ENCODE peak calls at places on chromosomes 5 and 9, in nine cellular contexts. E is adrenal gland, P is neural crest cell, Y is pancreas, R is AG04449, U is nephron progenitor cell, T is bronchial epithelial cell, C is fibroblast of mammary gland, H is endothelial cell. F is an unnamed sample.

GRCh38 chr5:113195197-113195715 is 218.7 kb downstream of the DCP2 start:
- DNase-seq in C (no peak), U (no peak), T (no peak), E (no peak), P (no peak), Y (no peak), H (no peak), R (no peak), F (no peak)

GRCh38 chr5:158326241-158326640 is 467.3 kb upstream of the CLINT1 start:
- DNase-seq in E (no peak), Y (no peak), H (no peak), R (no peak), T (no peak), P (no peak), C (no peak), U (peak; percentile 19), F (no peak)

GRCh38 chr9:70802206-70802605 is 319.2 kb downstream of the TRPM3 start:
- DNase-seq in P (no peak), C (peak; percentile 91), E (no peak), R (peak; percentile 37), Y (no peak), H (no peak), U (no peak), T (no peak), F (peak; percentile 56)

GRCh38 chr9:106179181-106179580 is 484.8 kb downstream of the TMEM38B start:
- DNase-seq in U (no peak), Y (no peak), T (no peak), P (no peak), E (no peak), H (no peak), R (no peak), C (no peak), F (no peak)

GRCh38 chr5:10788358-10788757 is 27.3 kb upstream of the DAP start:
- DNase-seq in R (no peak), E (peak; percentile 59), Y (no peak), C (peak; percentile 11), U (no peak), P (no peak), T (no peak), H (no peak), F (no peak)

GRCh38 chr9:113562653-113563381 is 99.3 kb downstream of the RGS3 start:
- DNase-seq in C (no peak), U (no peak), H (no peak), R (no peak), Y (no peak), E (no peak), P (no peak), T (no peak), F (no peak)

GRCh38 chr5:117095322-117095721 is 520.7 kb upstream of the SEMA6A start:
- DNase-seq in H (no peak), C (no peak), P (no peak), E (no peak), U (no peak), Y (no peak), R (no peak), T (no peak), F (no peak)

GRCh38 chr5:106172681-106173532 is 1497.8 kb downstream of the EFNA5 start:
- DNase-seq in U (no peak), T (peak; percentile 1), C (no peak), P (no peak), E (no peak), H (no peak), R (no peak), Y (no peak), F (peak; percentile 14)

GRCh38 chr9:70490478-70490877 is 76.0 kb upstream of the KLF9 start:
- DNase-seq in P (no peak), U (no peak), Y (no peak), T (peak; percentile 16), E (no peak), C (no peak), R (no peak), H (no peak), F (no peak)

GRCh38 chr9:94804917-94805544 is 78.5 kb downstream of the AOPEP start:
- DNase-seq in E (no peak), C (no peak), R (no peak), H (no peak), U (no peak), Y (no peak), T (peak; percentile 68), P (no peak), F (no peak)

GRCh38 chr5:174608631-174609097 is 115.7 kb upstream of the MSX2 start:
- DNase-seq in H (no peak), U (peak; percentile 34), P (no peak), Y (peak; percentile 65), C (no peak), E (peak; percentile 65), T (no peak), R (no peak), F (no peak)

GRCh38 chr5:168288349-168289245 is 2.8 kb upstream of the WWC1 start:
- DNase-seq in U (no peak), Y (peak; percentile 68), E (peak; percentile 10), P (no peak), H (no peak), T (peak; percentile 96), R (no peak), C (no peak), F (no peak)

GRCh38 chr5:131441184-131441583 is 177.3 kb downstream of the CDC42SE2 start:
- DNase-seq in Y (no peak), R (no peak), U (no peak), H (no peak), E (no peak), C (no peak), T (no peak), P (no peak), F (no peak)

GRCh38 chr9:132044176-132044880 is 35.3 kb downstream of the MED27 start:
- DNase-seq in Y (no peak), H (no peak), C (no peak), E (peak; percentile 16), R (no peak), P (no peak), T (no peak), U (no peak), F (no peak)

GRCh38 chr5:218457-219289 is 553 bp downstream of the SDHA start:
- DNase-seq in Y (peak; percentile 46), T (peak; percentile 28), C (no peak), P (peak; percentile 23), U (peak; percentile 54), R (no peak), E (peak; percentile 66), H (peak; percentile 41), F (peak; percentile 26)

GRCh38 chr5:149687789-149688188 is 42.3 kb upstream of the PPARGC1B start:
- DNase-seq in P (no peak), R (no peak), T (no peak), E (no peak), Y (no peak), C (no peak), H (no peak), U (no peak), F (no peak)

GRCh38 chr9:120389300-120389699 is 190.7 kb downstream of the CDK5RAP2 start:
- DNase-seq in P (no peak), E (no peak), T (no peak), R (no peak), C (no peak), U (no peak), H (no peak), Y (no peak), F (no peak)

GRCh38 chr9:125797857-125798399 is 50.8 kb downstream of the PBX3 start:
- DNase-seq in T (no peak), H (no peak), C (no peak), P (no peak), U (no peak), Y (no peak), R (no peak), E (no peak), F (no peak)

GRCh38 chr5:163408311-163408923 is 29.0 kb upstream of the CCNG1 start:
- DNase-seq in H (peak; percentile 61), C (peak; percentile 69), U (peak; percentile 73), R (no peak), P (peak; percentile 55), Y (peak; percentile 31), T (peak; percentile 50), E (peak; percentile 63), F (peak; percentile 65)

GRCh38 chr9:26786571-26786970 is 106.0 kb downstream of the CAAP1 start:
- DNase-seq in H (no peak), P (no peak), R (no peak), C (no peak), E (no peak), U (no peak), T (no peak), Y (no peak), F (no peak)

GRCh38 chr5:28737682-28738081 is 1699.3 kb upstream of the CDH9 start:
- DNase-seq in C (no peak), R (no peak), E (no peak), Y (no peak), T (no peak), H (no peak), U (no peak), P (no peak), F (no peak)

GRCh38 chr5:28729067-28729466 is 1690.7 kb upstream of the CDH9 start:
- DNase-seq in T (no peak), H (no peak), E (no peak), R (no peak), P (no peak), C (no peak), Y (no peak), U (no peak), F (no peak)

DNA sequence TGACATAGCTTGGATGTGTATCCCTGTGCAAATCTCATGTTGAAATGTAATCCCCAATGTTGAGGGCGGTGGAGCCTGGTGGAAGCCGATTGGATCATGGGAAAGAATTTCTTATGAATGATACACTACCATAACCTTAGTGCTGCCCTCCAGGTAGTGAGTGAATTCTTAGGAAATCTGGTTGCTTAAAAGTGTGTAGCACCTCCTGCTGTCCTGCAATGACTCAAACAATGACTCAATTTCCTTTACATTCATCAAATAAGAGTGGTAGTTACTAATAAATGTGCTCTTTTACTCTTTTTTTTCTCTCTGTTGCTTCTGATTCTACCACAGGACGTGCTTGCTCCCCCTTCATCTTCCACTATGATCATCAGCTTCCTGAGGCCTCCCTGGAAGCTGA is 1696.0 kb upstream of the CDH9 start:
- DNase-seq in T (peak; percentile 96), E (no peak), P (no peak), H (no peak), U (no peak), C (no peak), R (no peak), Y (no peak), F (peak; percentile 74)
- TF ChIP-seq CTCF in T (peak; percentile 46), E (no peak), P (no peak), H (no peak), U (no peak), C (no peak), R (no peak), Y (no peak), F (no peak)

GRCh38 chr9:73137286-73137899 is 14.3 kb upstream of the ANXA1 start:
- DNase-seq in C (peak; percentile 32), R (no peak), P (no peak), E (no peak), Y (no peak), H (no peak), U (no peak), T (peak; percentile 98), F (peak; percentile 54)
- TF ChIP-seq CTCF in C (no peak), R (no peak), P (no peak), E (no peak), Y (no peak), H (no peak), U (no peak), T (peak; percentile 22), F (no peak)

GRCh38 chr5:32690153-32690552 is 21.0 kb upstream of the NPR3 start:
- DNase-seq in Y (no peak), T (no peak), E (no peak), P (no peak), R (no peak), H (no peak), C (peak; percentile 31), U (no peak), F (no peak)
- TF ChIP-seq CTCF in Y (no peak), T (peak; percentile 46), E (peak; percentile 7), P (no peak), R (peak; percentile 16), H (no peak), C (peak; percentile 52), U (no peak), F (peak; percentile 41)

GRCh38 chr5:94791787-94792186 is 173.3 kb downstream of the SLF1 start:
- DNase-seq in C (no peak), Y (no peak), R (no peak), P (no peak), H (no peak), E (no peak), T (no peak), U (no peak), F (no peak)
- TF ChIP-seq CTCF in C (no peak), Y (no peak), R (no peak), P (no peak), H (no peak), E (no peak), T (no peak), U (no peak), F (no peak)

F was measured in astrocyte of the spinal cord.